ENCODE peak calls at places on chromosomes 3 and 15, in seven cellular contexts. M is HAP-1, B is heart left ventricle, C is A549, X is GM23248, N is cardiac muscle cell, R is fibroblast of pulmonary artery. T is an unnamed sample.

GRCh38 chr3:126146525-126147146 is 33.8 kb downstream of the ALDH1L1 start:
- DNase-seq in M (no peak), B (peak), C (no peak), X (no peak), N (no peak), R (no peak), T (peak)

GRCh38 chr3:27467545-27467944 is 16.6 kb downstream of the SLC4A7 start:
- DNase-seq in M (peak), B (no peak), C (peak), X (peak), N (peak), R (peak), T (no peak)

GRCh38 chr15:94080416-94080815 is 150.9 kb upstream of the MCTP2 start:
- DNase-seq in M (no peak), B (peak), C (no peak), X (peak), N (no peak), R (no peak), T (no peak)

GRCh38 chr15:50182233-50183013 is 427 bp downstream of the SLC27A2 start:
- DNase-seq in M (peak), B (peak), C (peak), X (peak), N (peak), R (peak), T (peak)

GRCh38 chr15:72365844-72366243 is 10.0 kb downstream of the HEXA start:
- DNase-seq in M (no peak), B (no peak), C (no peak), X (no peak), N (no peak), R (no peak), T (no peak)

GRCh38 chr3:3154879-3155610 is 24.4 kb downstream of the CRBN start:
- DNase-seq in M (no peak), B (no peak), C (no peak), X (no peak), N (no peak), R (no peak), T (no peak)

GRCh38 chr3:99114565-99115291 is 213.2 kb upstream of the DCBLD2 start:
- DNase-seq in M (no peak), B (no peak), C (no peak), X (peak), N (peak), R (peak), T (no peak)

GRCh38 chr3:128432301-128432897 is 34.3 kb downstream of the DNAJB8 start:
- DNase-seq in M (no peak), B (no peak), C (no peak), X (no peak), N (no peak), R (no peak), T (no peak)

GRCh38 chr3:112734718-112735350 is 93.9 kb upstream of the CCDC80 start:
- DNase-seq in M (peak), B (peak), C (peak), X (peak), N (peak), R (peak), T (no peak)

GRCh38 chr3:38564631-38565338 is 68.6 kb downstream of the EXOG start:
- DNase-seq in M (no peak), B (peak), C (no peak), X (no peak), N (no peak), R (no peak), T (peak)

GRCh38 chr15:73850228-73850627 is 23.1 kb upstream of the TBC1D21 start:
- DNase-seq in M (no peak), B (no peak), C (no peak), X (no peak), N (no peak), R (no peak), T (no peak)

GRCh38 chr3:135235541-135235940 is 440.5 kb downstream of the EPHB1 start:
- DNase-seq in M (no peak), B (no peak), C (no peak), X (no peak), N (no peak), R (no peak), T (no peak)

GRCh38 chr15:94231728-94232086 is 346 bp downstream of the MCTP2 start:
- DNase-seq in M (no peak), B (peak), C (no peak), X (peak), N (peak), R (no peak), T (no peak)

GRCh38 chr3:81602781-81603180 is 158.7 kb downstream of the GBE1 start:
- DNase-seq in M (no peak), B (no peak), C (no peak), X (peak), N (peak), R (peak), T (no peak)

GRCh38 chr3:31009881-31010280 is 115.4 kb upstream of the GADL1 start:
- DNase-seq in M (peak), B (no peak), C (no peak), X (no peak), N (no peak), R (no peak), T (no peak)

GRCh38 chr15:48876057-48876456 is 1.9 kb upstream of the EID1 start:
- DNase-seq in M (no peak), B (no peak), C (no peak), X (no peak), N (no peak), R (no peak), T (no peak)

GRCh38 chr15:48883699-48884098 is 5.8 kb downstream of the EID1 start:
- DNase-seq in M (no peak), B (no peak), C (no peak), X (no peak), N (no peak), R (no peak), T (no peak)

GRCh38 chr15:48877630-48878595 is at the start of gene EID1:
- DNase-seq in M (peak), B (peak), C (peak), X (peak), N (peak), R (peak), T (peak)

GRCh38 chr15:48875241-48875640 is 2.7 kb upstream of the EID1 start:
- DNase-seq in M (peak), B (no peak), C (no peak), X (no peak), N (no peak), R (no peak), T (no peak)

GRCh38 chr15:48880070-48880634 is 2.2 kb downstream of the EID1 start:
- DNase-seq in M (no peak), B (no peak), C (no peak), X (no peak), N (no peak), R (no peak), T (no peak)
- H3K4me3 ChIP-seq in M (no peak), B (peak), C (no peak), X (peak), N (no peak), R (peak), T (no peak)

GRCh38 chr3:132284006-132284405 is 33.2 kb upstream of the ACP3 start:
- DNase-seq in M (no peak), B (no peak), C (no peak), X (peak), N (peak), R (peak), T (no peak)

GRCh38 chr3:132286035-132286434 is 31.2 kb upstream of the ACP3 start:
- DNase-seq in M (no peak), B (no peak), C (no peak), X (no peak), N (no peak), R (no peak), T (no peak)

GRCh38 chr3:132283440-132283839 is 33.8 kb upstream of the ACP3 start:
- DNase-seq in M (no peak), B (no peak), C (no peak), X (peak), N (peak), R (peak), T (no peak)

GRCh38 chr3:132285620-132285945 is 31.6 kb upstream of the ACP3 start:
- DNase-seq in M (no peak), B (no peak), C (no peak), X (no peak), N (peak), R (no peak), T (no peak)

DNA sequence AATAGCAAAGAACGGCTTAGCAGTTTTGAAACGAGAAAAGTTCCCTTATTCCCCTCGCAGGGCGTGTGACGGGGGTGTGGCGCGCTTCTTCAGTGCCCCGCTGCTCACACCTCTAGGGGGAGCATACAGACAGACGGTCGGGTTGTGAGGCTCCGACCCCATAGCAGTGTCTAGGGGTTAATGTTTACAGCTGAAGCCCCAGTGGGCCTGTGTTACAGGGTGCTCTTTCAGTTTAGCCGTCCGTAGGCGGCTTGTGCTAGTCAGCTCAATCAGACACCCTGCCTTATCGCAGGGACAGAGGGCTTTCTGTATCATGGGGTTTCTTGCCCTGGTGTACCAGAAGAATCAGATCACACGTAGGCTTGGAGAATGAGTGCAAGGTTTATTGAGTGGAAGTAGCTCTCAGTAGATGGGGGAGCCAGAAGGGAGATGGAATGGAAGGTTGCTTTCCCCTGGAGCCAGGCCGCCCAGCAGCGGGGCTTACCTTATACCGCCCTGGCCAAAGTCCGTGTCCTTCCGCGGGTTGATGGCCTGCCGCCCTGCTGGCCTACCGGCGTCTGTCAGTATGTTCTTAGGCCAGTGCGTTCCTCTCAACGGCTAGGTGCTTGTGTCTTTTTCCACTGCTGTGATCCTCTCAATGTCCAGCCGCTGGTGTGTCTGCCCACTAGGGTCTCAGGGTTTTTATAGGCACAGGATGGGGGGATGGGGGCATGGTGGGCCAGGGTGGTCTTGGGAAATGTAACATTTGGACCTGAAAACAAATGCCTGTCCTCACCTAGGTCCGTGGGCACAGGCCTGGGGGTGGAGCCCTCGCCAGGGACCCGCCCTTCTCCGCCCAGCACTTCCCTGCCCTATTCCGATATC is 32.2 kb upstream of the ACP3 start:
- DNase-seq in M (no peak), B (no peak), C (no peak), X (no peak), N (no peak), R (no peak), T (peak)
- H3K4me3 ChIP-seq in M (no peak), B (no peak), C (no peak), X (no peak), N (peak), R (no peak), T (no peak)

GRCh38 chr3:103367481-103367880 is 932.7 kb downstream of the ZPLD1 start:
- DNase-seq in M (no peak), B (no peak), C (no peak), X (no peak), N (no peak), R (no peak), T (no peak)
- H3K4me3 ChIP-seq in M (no peak), B (no peak), C (no peak), X (no peak), N (no peak), R (no peak), T (no peak)

GRCh38 chr3:58608648-58609047 is 31.5 kb upstream of the FAM107A start:
- DNase-seq in M (no peak), B (peak), C (no peak), X (no peak), N (no peak), R (no peak), T (no peak)

GRCh38 chr3:58603606-58604005 is 26.4 kb upstream of the FAM107A start:
- DNase-seq in M (no peak), B (no peak), C (no peak), X (no peak), N (no peak), R (no peak), T (no peak)

GRCh38 chr3:58604031-58604430 is 26.8 kb upstream of the FAM107A start:
- DNase-seq in M (no peak), B (no peak), C (no peak), X (no peak), N (no peak), R (no peak), T (no peak)

GRCh38 chr3:58609990-58610389 is 32.8 kb upstream of the FAM107A start:
- DNase-seq in M (no peak), B (no peak), C (no peak), X (peak), N (no peak), R (no peak), T (no peak)

GRCh38 chr3:58607816-58608215 is 30.6 kb upstream of the FAM107A start:
- DNase-seq in M (no peak), B (no peak), C (no peak), X (no peak), N (no peak), R (no peak), T (no peak)
- H3K4me3 ChIP-seq in M (no peak), B (no peak), C (no peak), X (no peak), N (no peak), R (no peak), T (no peak)

T was measured in lower lobe of right lung.